ENCODE peak calls at places on chromosomes 16 and 17, in five cellular contexts. Q is fibroblast of villous mesenchyme, B is RWPE1, K is lower lobe of right lung, R is hepatocyte. C is an unnamed sample.

GRCh38 chr16:53053967-53054669 is 673 bp upstream of the CHD9 start:
- DNase-seq in Q (no peak), B (no peak), K (peak; percentile 54), R (peak; percentile 34), C (peak; percentile 74)

GRCh38 chr16:78931267-78932060 is 669.1 kb downstream of the MAF start:
- DNase-seq in Q (no peak), B (no peak), K (no peak), R (no peak), C (no peak)

GRCh38 chr17:21214777-21215541 is 998 bp upstream of the TMEM11 start:
- DNase-seq in Q (peak; percentile 54), B (peak; percentile 25), K (peak; percentile 56), R (peak; percentile 44), C (peak; percentile 62)

GRCh38 chr17:76071497-76072148 is 694 bp downstream of the SRP68 start:
- DNase-seq in Q (peak; percentile 16), B (no peak), K (no peak), R (no peak), C (no peak)

GRCh38 chr17:81991684-81992513 is 14.5 kb downstream of the ASPSCR1 start:
- DNase-seq in Q (peak; percentile 67), B (peak; percentile 58), K (peak; percentile 94), R (peak; percentile 79), C (peak; percentile 95)

GRCh38 chr16:1818873-1819525 is 7.6 kb downstream of the HAGH start:
- DNase-seq in Q (no peak), B (no peak), K (no peak), R (no peak), C (no peak)

GRCh38 chr16:4656695-4657686 is 32.4 kb downstream of the MGRN1 start:
- DNase-seq in Q (no peak), B (no peak), K (no peak), R (no peak), C (no peak)

GRCh38 chr16:86356804-86357203 is 153.5 kb upstream of the FOXF1 start:
- DNase-seq in Q (no peak), B (no peak), K (no peak), R (no peak), C (no peak)

GRCh38 chr17:60468371-60468770 is 46.1 kb downstream of the CHCT1 start:
- DNase-seq in Q (no peak), B (no peak), K (no peak), R (no peak), C (no peak)

GRCh38 chr16:64051826-64052225 is 1070.0 kb downstream of the CDH11 start:
- DNase-seq in Q (peak; percentile 6), B (no peak), K (no peak), R (peak; percentile 10), C (no peak)

GRCh38 chr17:4229627-4230026 is 34.2 kb downstream of the ANKFY1 start:
- DNase-seq in Q (peak; percentile 94), B (no peak), K (no peak), R (peak; percentile 19), C (no peak)

GRCh38 chr17:16980813-16981731 is 9.2 kb upstream of the TNFRSF13B start:
- DNase-seq in Q (no peak), B (no peak), K (no peak), R (no peak), C (no peak)

GRCh38 chr17:40356906-40357861 is 7.4 kb downstream of the GJD3 start:
- DNase-seq in Q (no peak), B (no peak), K (peak; percentile 43), R (no peak), C (no peak)

GRCh38 chr17:69141802-69142472 is at the start of gene ABCA6:
- DNase-seq in Q (peak; percentile 73), B (no peak), K (no peak), R (no peak), C (no peak)

GRCh38 chr17:39659286-39660010 is 5.7 kb upstream of the TCAP start:
- DNase-seq in Q (no peak), B (no peak), K (no peak), R (no peak), C (no peak)

GRCh38 chr16:77432264-77432663 is 2.6 kb downstream of the ADAMTS18 start:
- DNase-seq in Q (no peak), B (no peak), K (no peak), R (no peak), C (no peak)

GRCh38 chr17:41860254-41860931 is 4.8 kb downstream of the KLHL11 start:
- DNase-seq in Q (no peak), B (no peak), K (no peak), R (no peak), C (no peak)

GRCh38 chr16:90041896-90042473 is 22.7 kb upstream of the DBNDD1 start:
- DNase-seq in Q (no peak), B (no peak), K (no peak), R (no peak), C (no peak)

GRCh38 chr16:2178321-2179106 is 17.9 kb downstream of the CASKIN1 start:
- DNase-seq in Q (no peak), B (no peak), K (no peak), R (no peak), C (no peak)

GRCh38 chr17:32007463-32008298 is 498 bp downstream of the LRRC37B start:
- DNase-seq in Q (peak; percentile 18), B (peak; percentile 37), K (peak; percentile 56), R (peak; percentile 59), C (peak; percentile 58)

GRCh38 chr17:43015579-43015978 is 6.6 kb downstream of the VAT1 start:
- DNase-seq in Q (no peak), B (no peak), K (peak; percentile 62), R (no peak), C (peak; percentile 61)

GRCh38 chr17:73494955-73495349 is 149.3 kb downstream of the SDK2 start:
- DNase-seq in Q (no peak), B (no peak), K (no peak), R (no peak), C (no peak)

GRCh38 chr17:49759203-49759602 is 4.7 kb downstream of the FAM117A start:
- DNase-seq in Q (no peak), B (no peak), K (no peak), R (no peak), C (no peak)

GRCh38 chr17:33888455-33888854 is 366.6 kb upstream of the CCL2 start:
- DNase-seq in Q (no peak), B (peak; percentile 7), K (no peak), R (no peak), C (no peak)

GRCh38 chr16:53052519-53053501 is at the start of gene CHD9NB:
- DNase-seq in Q (peak; percentile 91), B (peak; percentile 94), K (no peak), R (peak; percentile 84), C (peak; percentile 52)

GRCh38 chr16:90008708-90009145 is 10.5 kb downstream of the DBNDD1 start:
- DNase-seq in Q (no peak), B (no peak), K (no peak), R (no peak), C (no peak)

GRCh38 chr17:34091975-34092374 is 163.1 kb upstream of the CCL2 start:
- DNase-seq in Q (no peak), B (no peak), K (no peak), R (no peak), C (no peak)

GRCh38 chr17:45409659-45410076 is 23.0 kb downstream of the ARHGAP27 start:
- DNase-seq in Q (no peak), B (no peak), K (no peak), R (no peak), C (no peak)

GRCh38 chr17:45021607-45022287 is 29.7 kb downstream of the DCAKD start:
- DNase-seq in Q (peak; percentile 69), B (peak; percentile 81), K (peak; percentile 79), R (peak; percentile 89), C (peak; percentile 77)

GRCh38 chr17:40355123-40355803 is 9.3 kb downstream of the GJD3 start:
- DNase-seq in Q (peak; percentile 66), B (peak; percentile 55), K (peak; percentile 82), R (peak; percentile 75), C (peak; percentile 79)

GRCh38 chr17:11935734-11936406 is 61.4 kb downstream of the ZNF18 start:
- DNase-seq in Q (peak; percentile 42), B (peak; percentile 40), K (no peak), R (peak; percentile 71), C (no peak)

GRCh38 chr16:62190426-62190825 is 154.2 kb upstream of the CDH8 start:
- DNase-seq in Q (no peak), B (peak; percentile 26), K (no peak), R (peak; percentile 69), C (no peak)

DNA sequence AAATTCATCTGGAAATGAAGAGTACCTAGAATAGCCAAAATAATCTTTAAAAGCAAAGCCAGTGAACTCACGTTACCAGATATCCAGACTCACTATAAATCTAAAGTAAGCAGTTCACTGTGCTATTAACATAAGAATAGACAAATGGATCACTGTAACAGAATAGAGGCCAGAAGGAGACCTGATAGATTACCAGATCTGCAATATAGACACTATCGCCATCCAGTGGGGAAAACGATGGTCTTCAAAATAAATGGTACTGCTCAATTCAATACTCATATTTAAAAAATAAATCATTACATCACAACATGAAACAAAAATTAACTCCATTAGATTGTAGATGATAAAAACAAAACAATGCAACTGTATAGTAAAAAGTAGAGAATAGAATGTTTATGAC is 158.6 kb upstream of the CDH8 start:
- DNase-seq in Q (no peak), B (peak; percentile 11), K (no peak), R (no peak), C (no peak)
- TF ChIP-seq CTCF in Q (no peak), B (no peak), K (no peak), R (no peak), C (no peak)

DNA sequence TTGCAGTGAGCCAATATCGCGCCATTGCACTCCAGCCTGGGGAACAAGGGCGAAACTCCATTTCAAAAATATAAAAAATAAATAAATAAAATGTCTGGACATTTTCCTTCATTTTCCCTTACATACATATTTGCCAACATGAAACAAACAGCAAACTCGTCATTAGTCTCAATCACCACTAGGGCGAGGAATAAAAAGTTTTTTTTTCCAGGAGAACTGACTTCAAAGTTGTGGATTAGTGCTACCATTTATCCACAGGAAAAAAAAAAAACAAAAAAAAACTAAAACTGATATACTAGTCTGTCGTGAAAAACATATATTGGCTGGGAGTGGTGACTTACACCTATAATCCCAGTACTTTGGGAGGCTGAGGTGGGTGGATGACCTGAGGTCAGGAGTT is 77.0 kb upstream of the MTMR4 start:
- DNase-seq in Q (no peak), B (no peak), K (no peak), R (no peak), C (no peak)
- TF ChIP-seq CTCF in Q (no peak), B (peak; percentile 20), K (no peak), R (no peak), C (no peak)

GRCh38 chr16:56075732-56076131 is 115.6 kb upstream of the GNAO1 start:
- DNase-seq in Q (no peak), B (no peak), K (no peak), R (no peak), C (no peak)
- TF ChIP-seq CTCF in Q (no peak), B (no peak), K (no peak), R (no peak), C (no peak)

DNA sequence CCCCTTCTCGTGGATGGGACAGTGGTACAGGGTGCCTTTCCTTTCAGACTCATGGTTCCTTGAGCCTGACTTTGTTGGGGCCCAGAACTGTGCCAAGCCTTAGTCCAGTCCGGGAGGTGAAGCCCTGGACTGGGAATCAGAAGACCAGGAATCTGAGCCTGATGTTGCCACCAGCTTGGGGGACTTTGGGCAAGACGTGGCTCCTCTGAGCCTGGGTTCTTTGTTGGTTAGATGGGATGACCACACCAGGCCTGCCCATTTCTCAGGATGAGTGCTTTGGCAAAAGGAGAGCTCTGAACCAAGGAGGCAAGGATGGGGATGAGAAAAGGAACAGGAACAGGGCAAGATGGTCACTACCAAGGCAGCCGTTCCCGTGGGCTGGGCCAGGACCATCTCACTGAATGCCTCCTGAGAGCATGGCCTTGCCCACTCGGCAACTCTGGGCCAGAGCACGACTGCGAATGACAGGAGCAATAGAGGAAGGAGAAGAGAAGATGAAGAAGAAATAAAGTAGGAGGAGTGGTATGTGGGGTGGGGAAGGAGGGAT is 32.5 kb downstream of the PITPNM3 start:
- DNase-seq in Q (no peak), B (no peak), K (no peak), R (no peak), C (no peak)
- TF ChIP-seq CTCF in Q (no peak), B (no peak), K (no peak), R (no peak), C (no peak)

C was measured in right lobe of liver.